ENCODE peak calls at places on chromosomes 1 and 21, in ten cellular contexts. C is spleen, O is prostate gland, Y is uterus, N is endothelial cell of umbilical vein, D is IMR-90, J is heart left ventricle, Q is transverse colon, T is upper lobe of left lung, A is HCT116. K is an unnamed sample.
A peak's percentile ranks its signal among the peaks of the same experiment; 100 is the strongest.

GRCh38 chr1:231053493-231054162 is 13.6 kb upstream of the FAM89A start:
- DNase-seq in Y (peak; percentile 20), T (no peak), Q (peak; percentile 33), C (no peak), O (peak; percentile 14), N (peak; percentile 75), A (no peak), D (peak; percentile 77), J (peak; percentile 38), K (no peak)

GRCh38 chr1:17470021-17470799 is 30.7 kb upstream of the RCC2 start:
- DNase-seq in J (no peak), A (no peak), Q (no peak), N (no peak), Y (no peak), D (no peak), O (no peak), C (no peak), T (no peak), K (no peak)

GRCh38 chr1:9592510-9593075 is 3.9 kb downstream of the TMEM201 start:
- DNase-seq in D (no peak), Q (no peak), C (peak; percentile 69), A (no peak), T (peak; percentile 40), J (no peak), N (no peak), O (no peak), Y (no peak), K (no peak)

GRCh38 chr1:58596631-58597052 is 19.6 kb upstream of the TACSTD2 start:
- DNase-seq in O (no peak), A (no peak), N (no peak), Q (no peak), D (no peak), Y (no peak), T (no peak), J (no peak), C (no peak), K (no peak)

GRCh38 chr1:12434174-12434573 is 183.8 kb downstream of the DHRS3 start:
- DNase-seq in T (no peak), Q (peak; percentile 25), N (peak; percentile 88), O (no peak), Y (no peak), A (peak; percentile 51), D (peak; percentile 86), C (no peak), J (no peak), K (no peak)

GRCh38 chr1:228830954-228831481 is 95.7 kb downstream of the RHOU start:
- DNase-seq in N (no peak), O (no peak), C (no peak), Y (no peak), A (peak; percentile 64), D (peak; percentile 65), T (peak; percentile 29), Q (no peak), J (no peak), K (no peak)

GRCh38 chr1:30847358-30847972 is 61.1 kb downstream of the SDC3 start:
- DNase-seq in O (no peak), J (peak; percentile 94), T (peak; percentile 89), C (peak; percentile 90), A (no peak), Y (peak; percentile 46), N (peak; percentile 81), D (peak; percentile 79), Q (peak; percentile 80), K (peak; percentile 80)

GRCh38 chr1:55255901-55256300 is 40.7 kb upstream of the USP24 start:
- DNase-seq in D (no peak), J (no peak), O (no peak), Q (no peak), Y (no peak), A (no peak), T (no peak), N (no peak), C (no peak), K (no peak)

GRCh38 chr1:225842074-225842473 is 32.1 kb downstream of the EPHX1 start:
- DNase-seq in O (no peak), A (no peak), N (no peak), Q (no peak), T (no peak), Y (no peak), J (no peak), D (no peak), C (peak; percentile 59), K (no peak)

GRCh38 chr21:35603471-35603870 is 456.9 kb downstream of the SETD4 start:
- DNase-seq in O (no peak), A (no peak), J (no peak), T (peak; percentile 2), Y (no peak), Q (no peak), D (no peak), C (no peak), N (no peak), K (no peak)

GRCh38 chr1:185864889-185865288 is 130.7 kb downstream of the HMCN1 start:
- DNase-seq in D (peak; percentile 97), O (no peak), C (no peak), T (no peak), J (no peak), Q (no peak), N (peak; percentile 74), Y (no peak), A (no peak), K (no peak)

GRCh38 chr1:47590523-47591225 is 152.8 kb downstream of the FOXD2 start:
- DNase-seq in D (no peak), A (no peak), Q (no peak), C (peak; percentile 55), O (no peak), N (no peak), Y (no peak), J (no peak), T (no peak), K (no peak)

GRCh38 chr1:178868700-178869099 is 2.2 kb downstream of the ANGPTL1 start:
- DNase-seq in A (no peak), D (no peak), Q (no peak), J (no peak), T (no peak), O (no peak), N (no peak), Y (no peak), C (no peak), K (no peak)

GRCh38 chr1:17935230-17935629 is 172.4 kb upstream of the IGSF21 start:
- DNase-seq in C (no peak), A (no peak), N (no peak), O (no peak), Q (no peak), J (no peak), T (no peak), Y (no peak), D (no peak), K (no peak)

GRCh38 chr1:84620720-84621313 is 46.6 kb upstream of the CTBS start:
- DNase-seq in D (peak; percentile 57), C (peak; percentile 95), O (peak; percentile 41), T (peak; percentile 97), Q (peak; percentile 81), A (peak; percentile 71), N (peak; percentile 80), J (peak; percentile 75), Y (peak; percentile 82), K (peak; percentile 49)

GRCh38 chr1:12428334-12428733 is 189.7 kb downstream of the DHRS3 start:
- DNase-seq in Y (no peak), C (no peak), Q (no peak), J (no peak), D (no peak), O (no peak), A (no peak), N (no peak), T (no peak), K (no peak)

GRCh38 chr1:4529579-4530445 is 124.6 kb upstream of the AJAP1 start:
- DNase-seq in O (no peak), C (no peak), N (no peak), T (no peak), Y (no peak), A (no peak), D (no peak), J (no peak), Q (no peak), K (no peak)

GRCh38 chr21:18986197-18986596 is 582.6 kb upstream of the TMPRSS15 start:
- DNase-seq in J (no peak), Q (no peak), A (no peak), C (no peak), N (no peak), Y (no peak), T (no peak), O (no peak), D (no peak), K (no peak)
- H3K9me3 ChIP-seq in J (no peaks in the 10 kb centered on the region), Q (no peaks in the 10 kb centered on the region), A (peaks cover 11% of the 10 kb centered on the region), C (no peaks in the 10 kb centered on the region), N (no peaks in the 10 kb centered on the region), Y (no peaks in the 10 kb centered on the region), T (peaks cover 12% of the 10 kb centered on the region), O (no peaks in the 10 kb centered on the region), D (peaks cover 15% of the 10 kb centered on the region), K (no peaks in the 10 kb centered on the region)

GRCh38 chr1:2641381-2642130 is 8.7 kb upstream of the MMEL1 start:
- DNase-seq in Q (no peak), A (no peak), C (peak; percentile 82), O (no peak), D (no peak), N (no peak), Y (no peak), J (no peak), T (peak; percentile 80), K (peak; percentile 48)
- H3K4me1 ChIP-seq in Q (peaks cover 19% of the 10 kb centered on the region), A (peaks cover 6% of the 10 kb centered on the region), C (peaks cover 18% of the 10 kb centered on the region), O (peaks cover 5% of the 10 kb centered on the region), D (no peaks in the 10 kb centered on the region), N (peaks cover 8% of the 10 kb centered on the region), Y (peaks cover 12% of the 10 kb centered on the region), J (peaks cover 19% of the 10 kb centered on the region), T (peaks cover 17% of the 10 kb centered on the region), K (peaks cover 11% of the 10 kb centered on the region)

DNA sequence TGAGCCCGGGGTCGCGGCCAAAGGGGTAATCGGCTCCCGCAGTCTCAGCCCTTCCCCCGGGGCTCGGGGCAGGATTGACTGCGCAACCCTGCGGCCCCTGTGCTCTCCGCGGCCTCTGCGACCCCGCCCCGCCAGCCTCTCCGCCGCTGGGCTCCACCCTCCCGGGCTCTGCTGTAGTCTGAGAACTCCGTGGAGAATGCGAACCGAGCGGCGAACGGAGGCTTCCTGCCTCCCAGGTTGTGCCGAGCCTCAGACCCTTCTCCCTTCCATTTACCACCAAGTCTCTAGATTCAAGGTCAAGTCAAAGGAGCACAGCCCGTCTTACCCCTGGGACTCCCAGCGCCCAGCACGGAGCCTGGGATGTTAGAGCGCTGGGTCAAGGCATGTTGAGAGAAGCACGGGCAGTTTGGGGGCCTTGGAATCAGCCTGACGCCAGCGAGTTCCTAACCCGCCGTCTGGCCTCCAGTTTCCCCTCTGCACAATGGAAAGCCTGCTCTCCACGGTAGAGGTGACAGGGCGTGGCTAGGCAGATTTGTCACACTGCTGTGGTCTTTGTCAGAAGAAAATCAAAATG is 3.0 kb downstream of the ATP2B4 start:
- DNase-seq in N (peak; percentile 64), A (no peak), Y (peak; percentile 73), D (peak; percentile 52), O (no peak), T (peak; percentile 93), J (peak; percentile 81), Q (peak; percentile 79), C (peak; percentile 91), K (peak; percentile 65)
- TF ChIP-seq POLR2A in N (no peak), A (no peak), Y (peak; percentile 62), D (peak; percentile 24), O (peak; percentile 28), T (peak; percentile 65), J (peak; percentile 54), Q (peak; percentile 47), C (no peak), K (no peak)

DNA sequence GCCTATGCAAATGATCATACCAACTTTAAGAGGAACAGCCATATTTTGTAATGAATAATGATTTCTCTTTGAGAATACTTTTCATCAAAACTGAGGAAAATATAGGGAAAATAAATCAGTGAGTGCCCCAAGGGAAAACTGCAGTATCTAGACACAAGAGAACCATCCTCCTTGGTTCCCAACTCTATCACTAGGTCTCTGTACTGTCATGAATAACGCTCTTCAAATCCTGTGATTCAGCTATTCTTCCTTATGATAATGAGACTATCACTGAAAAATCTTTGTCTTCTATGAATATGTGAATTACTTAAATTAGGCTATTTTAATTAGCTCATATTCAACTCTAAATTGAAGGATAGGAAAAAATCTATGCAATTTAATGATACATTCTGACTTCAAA is 2.3 kb downstream of the OR2L5 start:
- DNase-seq in C (no peak), J (no peak), Q (no peak), Y (no peak), A (no peak), O (no peak), T (no peak), D (no peak), N (no peak), K (no peak)
- H3K9me3 ChIP-seq in C (peaks cover 16% of the 10 kb centered on the region), J (no peaks in the 10 kb centered on the region), Q (peaks cover 4% of the 10 kb centered on the region), Y (no peaks in the 10 kb centered on the region), A (peaks cover 10% of the 10 kb centered on the region), O (no peaks in the 10 kb centered on the region), T (no peaks in the 10 kb centered on the region), D (peaks cover 6% of the 10 kb centered on the region), N (peaks cover 2% of the 10 kb centered on the region), K (peaks cover 7% of the 10 kb centered on the region)